ENCODE peak calls at places on chromosomes 13 and 19, in four cellular contexts. N is A549, X is H1, C is K562. Y is an unnamed sample.
A peak's percentile ranks its signal among the peaks of the same experiment; 100 is the strongest.

GRCh38 chr19:49939721-49940481 is 10.6 kb upstream of the NUP62 start:
- DNase-seq in C (no peak), N (peak; percentile 31), X (no peak), Y (no peak)

GRCh38 chr19:21749090-21749489 is 18.3 kb downstream of the ZNF100 start:
- DNase-seq in C (no peak), X (no peak), N (no peak), Y (no peak)

GRCh38 chr13:72839831-72840426 is 58.0 kb downstream of the PIBF1 start:
- DNase-seq in N (peak; percentile 60), C (peak; percentile 22), X (no peak), Y (peak; percentile 56)

GRCh38 chr13:100694722-100695644 is 20.4 kb upstream of the TMTC4 start:
- DNase-seq in N (peak; percentile 33), X (peak; percentile 53), C (peak; percentile 40), Y (peak; percentile 55)

GRCh38 chr13:43374621-43375020 is 351.2 kb downstream of the DNAJC15 start:
- DNase-seq in N (no peak), C (no peak), X (no peak), Y (no peak)

GRCh38 chr19:19214892-19215291 is 3.1 kb downstream of the NCAN start:
- DNase-seq in X (no peak), C (peak; percentile 83), N (no peak), Y (peak; percentile 30)

GRCh38 chr13:95156208-95156607 is 145.0 kb downstream of the ABCC4 start:
- DNase-seq in C (no peak), N (peak; percentile 41), X (no peak), Y (peak; percentile 6)

GRCh38 chr19:52230685-52231084 is 38.7 kb upstream of the ZNF766 start:
- DNase-seq in C (no peak), X (no peak), N (no peak), Y (no peak)

GRCh38 chr13:110820311-110820710 is 94.6 kb downstream of the ANKRD10 start:
- DNase-seq in N (no peak), C (no peak), X (no peak), Y (no peak)

GRCh38 chr19:49860716-49861100 is 6.7 kb downstream of the PNKP start:
- DNase-seq in N (no peak), C (no peak), X (no peak), Y (no peak)

GRCh38 chr19:13150919-13151604 is 851 bp downstream of the IER2 start:
- DNase-seq in N (no peak), X (no peak), C (peak; percentile 36), Y (no peak)

GRCh38 chr13:44770951-44771350 is 194.8 kb upstream of the TSC22D1 start:
- DNase-seq in N (no peak), C (no peak), X (no peak), Y (no peak)

GRCh38 chr13:82627183-82627582 is 1255.1 kb downstream of the SLITRK1 start:
- DNase-seq in C (no peak), N (peak; percentile 10), X (no peak), Y (no peak)

GRCh38 chr13:33194820-33195692 is 90.5 kb downstream of the STARD13 start:
- DNase-seq in C (no peak), N (peak; percentile 46), X (no peak), Y (peak; percentile 73)
- TF ChIP-seq JUN in C (no peak), N (no peak), X (no peak), Y (no peak)

DNA sequence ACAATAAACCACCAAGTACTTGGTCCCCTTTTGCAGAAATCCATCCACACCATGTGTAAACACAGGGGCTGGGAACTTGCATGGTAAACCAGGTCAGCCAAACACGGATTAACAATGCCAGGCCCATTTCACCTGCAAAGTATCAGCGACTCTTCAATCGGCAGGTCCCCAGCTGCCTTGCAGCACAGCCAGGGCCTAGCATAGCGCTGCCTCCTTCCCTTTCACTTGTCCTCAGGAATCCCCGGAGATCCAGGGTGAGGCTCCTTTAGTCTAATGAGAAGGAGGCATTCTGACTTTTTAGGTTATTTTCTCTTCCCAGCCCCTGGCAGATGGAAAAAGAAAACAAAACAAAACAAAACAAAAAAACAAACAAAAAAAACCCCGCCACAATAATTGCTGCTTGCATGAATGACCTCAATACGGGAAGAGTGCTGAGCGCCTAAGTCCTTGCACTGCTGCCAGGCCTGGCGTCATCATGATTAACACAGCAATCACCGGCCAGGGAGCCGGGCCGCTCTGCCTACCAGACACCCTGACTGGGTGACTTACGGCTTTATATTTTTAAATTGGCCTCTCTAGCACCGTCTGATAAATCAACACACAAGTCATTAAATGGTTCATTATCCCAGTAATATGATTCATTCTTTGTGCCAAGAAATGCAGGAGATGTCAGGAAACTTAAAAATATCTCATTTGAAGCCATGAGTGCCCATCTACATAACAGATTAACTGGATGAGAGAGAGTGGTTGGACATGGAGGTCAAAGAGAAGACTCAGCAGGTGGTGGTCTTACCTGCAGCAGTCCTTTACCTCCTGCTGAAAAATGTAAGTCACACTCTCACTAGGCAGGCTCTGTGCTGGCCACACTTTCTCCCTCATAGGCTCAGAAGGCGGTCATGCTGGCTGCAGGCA is 692.7 kb downstream of the UQCRFS1 start:
- DNase-seq in C (no peak), X (no peak), N (no peak), Y (no peak)
- TF ChIP-seq CEBPB in C (no peak), X (no peak), N (no peak), Y (no peak)

GRCh38 chr19:1171755-1172352 is 2.2 kb downstream of the SBNO2 start:
- DNase-seq in N (no peak), C (no peak), X (no peak), Y (no peak)
- TF ChIP-seq JUN in N (no peak), C (no peak), X (no peak), Y (no peak)

GRCh38 chr19:4913996-4914735 is 4.9 kb downstream of the UHRF1 start:
- DNase-seq in C (no peak), X (no peak), N (no peak), Y (no peak)
- TF ChIP-seq CEBPB in C (no peak), X (no peak), N (no peak), Y (no peak)

GRCh38 chr19:11390359-11390758 is 6.2 kb upstream of the EPOR start:
- DNase-seq in X (no peak), C (no peak), N (no peak), Y (no peak)
- TF ChIP-seq JUN in X (no peak), C (no peak), N (no peak), Y (no peak)

GRCh38 chr19:8308891-8309291 is 733 bp upstream of the CD320 start:
- DNase-seq in X (no peak), N (no peak), C (no peak), Y (no peak)
- TF ChIP-seq CEBPB in X (no peak), N (no peak), C (no peak), Y (no peak)

GRCh38 chr19:46787331-46788100 is 878 bp downstream of the SLC1A5 start:
- DNase-seq in N (peak; percentile 79), X (no peak), C (no peak), Y (peak; percentile 54)

GRCh38 chr19:46787040-46787330 is 1.4 kb downstream of the SLC1A5 start:
- DNase-seq in X (no peak), N (no peak), C (no peak), Y (no peak)

GRCh38 chr19:46785054-46785979 is 3.1 kb downstream of the SLC1A5 start:
- DNase-seq in C (no peak), N (no peak), X (no peak), Y (no peak)

GRCh38 chr19:46785980-46786235 is 2.5 kb downstream of the SLC1A5 start:
- DNase-seq in X (no peak), C (no peak), N (no peak), Y (no peak)

DNA sequence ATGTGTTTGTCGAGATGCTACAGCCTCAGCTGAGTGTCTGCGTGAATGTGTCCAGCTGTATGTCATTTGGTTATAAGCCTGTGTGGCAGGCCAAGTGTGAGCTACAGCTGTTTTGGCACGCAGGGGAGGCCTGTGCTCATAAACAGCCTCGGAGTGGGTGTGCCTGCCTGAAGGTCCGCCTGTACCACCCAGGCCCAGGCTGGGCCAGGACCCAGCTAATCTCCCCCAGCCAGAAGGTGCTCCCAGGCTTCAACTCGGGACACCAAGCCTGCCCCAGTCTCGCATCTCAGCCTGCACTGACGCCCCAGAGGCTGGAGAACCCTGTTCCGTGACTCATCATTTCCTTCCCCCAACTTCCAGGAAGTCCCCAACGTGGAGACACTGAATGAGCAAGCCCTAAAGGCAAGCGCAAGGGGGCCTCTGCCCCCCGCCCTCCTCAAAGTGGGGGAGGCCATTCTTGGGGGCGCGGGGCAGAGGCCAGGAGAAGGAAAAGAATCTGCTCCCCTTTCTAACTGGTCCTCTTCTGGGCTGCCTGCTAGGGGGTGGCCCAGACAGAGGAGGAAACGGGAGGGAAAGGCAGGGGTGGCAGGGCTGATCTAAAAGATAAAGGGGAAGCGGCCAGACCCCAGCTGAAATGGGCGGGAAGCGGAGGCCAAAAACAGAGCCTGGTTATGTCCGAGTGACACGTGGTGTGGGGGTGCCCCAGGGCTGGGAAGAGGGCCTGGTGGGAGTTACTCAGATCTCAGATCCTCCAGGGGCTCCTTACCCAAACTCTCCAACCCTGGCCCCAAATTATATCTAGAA is 2.0 kb downstream of the SLC1A5 start:
- DNase-seq in X (no peak), C (peak; percentile 75), N (peak; percentile 84), Y (peak; percentile 68)
- TF ChIP-seq JUN in X (no peak), C (peak; percentile 84), N (peak; percentile 47), Y (no peak)